ENCODE peak calls at places on chromosomes 16 and 17, in eight cellular contexts. One of them, this sample, is unnamed.

GRCh38 chr17:30819941-30820705 is 4.4 kb downstream of the CRLF3 start:
- DNase-seq in mammary epithelial cell: no peak
- DNase-seq in endodermal cell: no peak
- DNase-seq in colonic mucosa: no peak
- DNase-seq in heart left ventricle: no peak
- DNase-seq in sigmoid colon: no peak
- DNase-seq in Peyer's patch: no peak
- DNase-seq in prostate gland: no peak
- DNase-seq in this sample: no peak

GRCh38 chr17:60671482-60671881 is 6.2 kb upstream of the BCAS3 start:
- DNase-seq in mammary epithelial cell: peak
- DNase-seq in endodermal cell: no peak
- DNase-seq in colonic mucosa: no peak
- DNase-seq in heart left ventricle: no peak
- DNase-seq in sigmoid colon: no peak
- DNase-seq in Peyer's patch: no peak
- DNase-seq in prostate gland: no peak
- DNase-seq in this sample: no peak

GRCh38 chr16:69179255-69180010 is 7.5 kb upstream of the SNTB2 start:
- DNase-seq in mammary epithelial cell: peak
- DNase-seq in endodermal cell: no peak
- DNase-seq in colonic mucosa: peak
- DNase-seq in heart left ventricle: peak
- DNase-seq in sigmoid colon: peak
- DNase-seq in Peyer's patch: peak
- DNase-seq in prostate gland: peak
- DNase-seq in this sample: no peak

GRCh38 chr17:81842725-81843504 is 8.1 kb upstream of the PPP1R27 start:
- DNase-seq in mammary epithelial cell: peak
- DNase-seq in endodermal cell: no peak
- DNase-seq in colonic mucosa: no peak
- DNase-seq in heart left ventricle: no peak
- DNase-seq in sigmoid colon: no peak
- DNase-seq in Peyer's patch: no peak
- DNase-seq in prostate gland: no peak
- DNase-seq in this sample: no peak

GRCh38 chr17:72305964-72306551 is 185.2 kb downstream of the SOX9 start:
- DNase-seq in mammary epithelial cell: no peak
- DNase-seq in endodermal cell: no peak
- DNase-seq in colonic mucosa: no peak
- DNase-seq in heart left ventricle: no peak
- DNase-seq in sigmoid colon: no peak
- DNase-seq in Peyer's patch: no peak
- DNase-seq in prostate gland: no peak
- DNase-seq in this sample: no peak

GRCh38 chr16:58656872-58657271 is 27.2 kb upstream of the CNOT1 start:
- DNase-seq in mammary epithelial cell: no peak
- DNase-seq in endodermal cell: no peak
- DNase-seq in colonic mucosa: peak
- DNase-seq in heart left ventricle: no peak
- DNase-seq in sigmoid colon: no peak
- DNase-seq in Peyer's patch: peak
- DNase-seq in prostate gland: no peak
- DNase-seq in this sample: no peak

GRCh38 chr16:24747425-24747824 is 18.0 kb downstream of the TNRC6A start:
- DNase-seq in mammary epithelial cell: no peak
- DNase-seq in endodermal cell: no peak
- DNase-seq in colonic mucosa: no peak
- DNase-seq in heart left ventricle: no peak
- DNase-seq in sigmoid colon: no peak
- DNase-seq in Peyer's patch: no peak
- DNase-seq in prostate gland: no peak
- DNase-seq in this sample: no peak

GRCh38 chr16:3292604-3293003 is 9.3 kb downstream of the ZNF263 start:
- DNase-seq in mammary epithelial cell: no peak
- DNase-seq in endodermal cell: no peak
- DNase-seq in colonic mucosa: no peak
- DNase-seq in heart left ventricle: no peak
- DNase-seq in sigmoid colon: no peak
- DNase-seq in Peyer's patch: no peak
- DNase-seq in prostate gland: no peak
- DNase-seq in this sample: no peak

GRCh38 chr16:5001571-5001970 is 32.2 kb downstream of the NAGPA start:
- DNase-seq in mammary epithelial cell: no peak
- DNase-seq in endodermal cell: no peak
- DNase-seq in colonic mucosa: no peak
- DNase-seq in heart left ventricle: no peak
- DNase-seq in sigmoid colon: no peak
- DNase-seq in Peyer's patch: no peak
- DNase-seq in prostate gland: no peak
- DNase-seq in this sample: no peak

GRCh38 chr16:6643083-6643686 is 689.5 kb upstream of the RBFOX1 start:
- DNase-seq in mammary epithelial cell: peak
- DNase-seq in endodermal cell: peak
- DNase-seq in colonic mucosa: peak
- DNase-seq in heart left ventricle: no peak
- DNase-seq in sigmoid colon: no peak
- DNase-seq in Peyer's patch: peak
- DNase-seq in prostate gland: peak
- DNase-seq in this sample: no peak

GRCh38 chr17:43634681-43635125 is 27.0 kb downstream of the MEOX1 start:
- DNase-seq in mammary epithelial cell: peak
- DNase-seq in endodermal cell: no peak
- DNase-seq in colonic mucosa: no peak
- DNase-seq in heart left ventricle: peak
- DNase-seq in sigmoid colon: no peak
- DNase-seq in Peyer's patch: no peak
- DNase-seq in prostate gland: peak
- DNase-seq in this sample: peak

GRCh38 chr16:58510776-58511628 is 4.3 kb upstream of the SETD6 start:
- DNase-seq in mammary epithelial cell: no peak
- DNase-seq in endodermal cell: no peak
- DNase-seq in colonic mucosa: no peak
- DNase-seq in heart left ventricle: peak
- DNase-seq in sigmoid colon: peak
- DNase-seq in Peyer's patch: peak
- DNase-seq in prostate gland: no peak
- DNase-seq in this sample: no peak

GRCh38 chr16:28623172-28623711 is 13.4 kb upstream of the SULT1A1 start:
- DNase-seq in mammary epithelial cell: peak
- DNase-seq in endodermal cell: peak
- DNase-seq in colonic mucosa: peak
- DNase-seq in heart left ventricle: no peak
- DNase-seq in sigmoid colon: no peak
- DNase-seq in Peyer's patch: peak
- DNase-seq in prostate gland: no peak
- DNase-seq in this sample: no peak

GRCh38 chr17:65254166-65254565 is 117.0 kb downstream of the RGS9 start:
- DNase-seq in mammary epithelial cell: no peak
- DNase-seq in endodermal cell: peak
- DNase-seq in colonic mucosa: no peak
- DNase-seq in heart left ventricle: no peak
- DNase-seq in sigmoid colon: no peak
- DNase-seq in Peyer's patch: no peak
- DNase-seq in prostate gland: no peak
- DNase-seq in this sample: no peak

GRCh38 chr16:56583351-56583910 is 5.9 kb upstream of the MT3 start:
- DNase-seq in mammary epithelial cell: no peak
- DNase-seq in endodermal cell: peak
- DNase-seq in colonic mucosa: no peak
- DNase-seq in heart left ventricle: no peak
- DNase-seq in sigmoid colon: no peak
- DNase-seq in Peyer's patch: peak
- DNase-seq in prostate gland: no peak
- DNase-seq in this sample: no peak
- H3K27ac ChIP-seq in mammary epithelial cell: no peak
- H3K27ac ChIP-seq in endodermal cell: no peak
- H3K27ac ChIP-seq in colonic mucosa: no peak
- H3K27ac ChIP-seq in heart left ventricle: no peak
- H3K27ac ChIP-seq in sigmoid colon: no peak
- H3K27ac ChIP-seq in Peyer's patch: no peak
- H3K27ac ChIP-seq in prostate gland: no peak
- H3K27ac ChIP-seq in this sample: no peak

DNA sequence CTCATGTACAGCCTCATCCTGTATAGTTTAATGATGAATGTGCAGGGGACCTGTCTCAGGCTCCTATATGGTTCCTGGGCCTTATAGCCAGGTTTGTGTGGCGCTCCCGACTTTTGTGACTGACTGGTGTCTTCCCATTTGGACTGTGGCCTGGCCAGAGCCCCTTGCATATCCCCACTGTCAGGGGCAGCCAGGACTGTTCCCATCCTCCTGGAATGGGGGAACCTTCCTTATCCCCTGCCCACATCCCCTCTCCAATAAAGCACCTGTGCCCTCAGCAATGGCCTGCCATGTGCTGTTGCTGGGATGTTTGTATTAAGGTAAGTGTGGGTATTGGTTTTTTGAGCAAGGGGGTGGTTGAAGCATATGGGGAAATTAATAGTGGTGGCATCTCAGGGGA is 2.6 kb downstream of the B3GNT9 start:
- DNase-seq in mammary epithelial cell: no peak
- DNase-seq in endodermal cell: no peak
- DNase-seq in colonic mucosa: no peak
- DNase-seq in heart left ventricle: no peak
- DNase-seq in sigmoid colon: no peak
- DNase-seq in Peyer's patch: no peak
- DNase-seq in prostate gland: no peak
- DNase-seq in this sample: no peak
- H3K27ac ChIP-seq in mammary epithelial cell: no peak
- H3K27ac ChIP-seq in endodermal cell: no peak
- H3K27ac ChIP-seq in colonic mucosa: no peak
- H3K27ac ChIP-seq in heart left ventricle: no peak
- H3K27ac ChIP-seq in sigmoid colon: no peak
- H3K27ac ChIP-seq in Peyer's patch: no peak
- H3K27ac ChIP-seq in prostate gland: no peak
- H3K27ac ChIP-seq in this sample: peak

GRCh38 chr16:81814751-81815428 is 35.8 kb downstream of the PLCG2 start:
- DNase-seq in mammary epithelial cell: no peak
- DNase-seq in endodermal cell: no peak
- DNase-seq in colonic mucosa: no peak
- DNase-seq in heart left ventricle: no peak
- DNase-seq in sigmoid colon: no peak
- DNase-seq in Peyer's patch: no peak
- DNase-seq in prostate gland: no peak
- DNase-seq in this sample: no peak
- H3K27ac ChIP-seq in mammary epithelial cell: no peak
- H3K27ac ChIP-seq in endodermal cell: no peak
- H3K27ac ChIP-seq in colonic mucosa: no peak
- H3K27ac ChIP-seq in heart left ventricle: no peak
- H3K27ac ChIP-seq in sigmoid colon: no peak
- H3K27ac ChIP-seq in Peyer's patch: peak
- H3K27ac ChIP-seq in prostate gland: no peak
- H3K27ac ChIP-seq in this sample: no peak

GRCh38 chr17:29807520-29808361 is 122.3 kb downstream of the SSH2 start:
- DNase-seq in mammary epithelial cell: peak
- DNase-seq in endodermal cell: peak
- DNase-seq in colonic mucosa: peak
- DNase-seq in heart left ventricle: peak
- DNase-seq in sigmoid colon: no peak
- DNase-seq in Peyer's patch: peak
- DNase-seq in prostate gland: peak
- DNase-seq in this sample: no peak
- H3K27ac ChIP-seq in mammary epithelial cell: no peak
- H3K27ac ChIP-seq in endodermal cell: no peak
- H3K27ac ChIP-seq in colonic mucosa: no peak
- H3K27ac ChIP-seq in heart left ventricle: no peak
- H3K27ac ChIP-seq in sigmoid colon: no peak
- H3K27ac ChIP-seq in Peyer's patch: no peak
- H3K27ac ChIP-seq in prostate gland: no peak
- H3K27ac ChIP-seq in this sample: peak

DNA sequence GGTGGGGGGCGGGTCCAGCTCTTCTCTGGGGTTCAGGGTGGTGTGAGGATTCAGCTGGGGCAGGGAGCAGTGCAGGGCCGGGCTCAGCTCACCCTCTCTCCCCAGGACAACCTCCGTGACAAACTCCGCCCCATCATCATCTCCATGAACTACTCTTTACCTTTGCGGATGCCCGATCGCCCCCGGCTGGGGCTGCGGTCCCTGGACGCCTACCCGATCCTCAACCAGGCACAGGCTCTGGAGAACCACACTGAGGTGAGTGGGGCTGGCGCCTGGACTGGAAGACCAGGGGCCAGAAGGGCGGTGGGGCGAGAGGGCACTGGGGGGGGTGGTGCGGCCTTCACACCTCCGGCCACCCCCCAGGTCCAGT is 18.9 kb upstream of the PDK2 start:
- DNase-seq in mammary epithelial cell: no peak
- DNase-seq in endodermal cell: no peak
- DNase-seq in colonic mucosa: no peak
- DNase-seq in heart left ventricle: no peak
- DNase-seq in sigmoid colon: no peak
- DNase-seq in Peyer's patch: no peak
- DNase-seq in prostate gland: no peak
- DNase-seq in this sample: no peak
- H3K27ac ChIP-seq in mammary epithelial cell: no peak
- H3K27ac ChIP-seq in endodermal cell: no peak
- H3K27ac ChIP-seq in colonic mucosa: no peak
- H3K27ac ChIP-seq in heart left ventricle: no peak
- H3K27ac ChIP-seq in sigmoid colon: no peak
- H3K27ac ChIP-seq in Peyer's patch: no peak
- H3K27ac ChIP-seq in prostate gland: no peak
- H3K27ac ChIP-seq in this sample: peak

DNA sequence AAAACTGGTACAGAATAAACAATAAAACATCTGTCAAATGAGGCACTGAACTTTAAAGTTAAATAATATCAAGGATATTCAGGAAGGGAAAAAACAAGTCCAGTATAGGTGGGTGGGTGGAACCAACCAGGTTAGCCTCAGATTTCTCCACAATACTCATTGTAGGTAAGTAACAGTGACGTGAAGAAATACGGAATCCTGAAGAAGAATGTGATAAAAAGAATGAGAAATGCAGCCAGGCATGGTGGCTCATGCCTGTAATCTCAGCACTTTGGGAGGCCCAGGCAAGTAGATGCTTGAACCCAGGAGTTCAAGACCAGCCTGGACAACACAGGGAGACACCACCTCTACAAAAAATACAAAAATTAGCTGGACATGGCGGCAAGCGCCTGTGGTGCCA is 47.3 kb downstream of the UBE2G1 start:
- DNase-seq in mammary epithelial cell: peak
- DNase-seq in endodermal cell: no peak
- DNase-seq in colonic mucosa: no peak
- DNase-seq in heart left ventricle: no peak
- DNase-seq in sigmoid colon: no peak
- DNase-seq in Peyer's patch: no peak
- DNase-seq in prostate gland: no peak
- DNase-seq in this sample: no peak
- H3K27ac ChIP-seq in mammary epithelial cell: peak
- H3K27ac ChIP-seq in endodermal cell: no peak
- H3K27ac ChIP-seq in colonic mucosa: no peak
- H3K27ac ChIP-seq in heart left ventricle: no peak
- H3K27ac ChIP-seq in sigmoid colon: no peak
- H3K27ac ChIP-seq in Peyer's patch: no peak
- H3K27ac ChIP-seq in prostate gland: no peak
- H3K27ac ChIP-seq in this sample: peak